ENCODE peak calls at places on chromosomes 12 and 14, in five cellular contexts. One of them, this sample, is unnamed.

GRCh38 chr14:77219591-77219990 is 38.0 kb downstream of the TMEM63C start:
- DNase-seq in H1: no peak
- DNase-seq in K562: no peak
- DNase-seq in A549: no peak
- DNase-seq in HepG2: no peak
- DNase-seq in this sample: no peak

GRCh38 chr12:47777741-47778558 is 4.9 kb downstream of the SLC48A1 start:
- DNase-seq in H1: no peak
- DNase-seq in K562: peak; percentile 89
- DNase-seq in A549: no peak
- DNase-seq in HepG2: no peak
- DNase-seq in this sample: no peak

GRCh38 chr14:80395031-80395430 is 183.7 kb upstream of the DIO2 start:
- DNase-seq in H1: no peak
- DNase-seq in K562: no peak
- DNase-seq in A549: no peak
- DNase-seq in HepG2: no peak
- DNase-seq in this sample: peak; percentile 15

GRCh38 chr12:52338241-52338960 is 17.2 kb upstream of the KRT83 start:
- DNase-seq in H1: no peak
- DNase-seq in K562: no peak
- DNase-seq in A549: no peak
- DNase-seq in HepG2: no peak
- DNase-seq in this sample: no peak

GRCh38 chr12:14883663-14884062 is 2.0 kb downstream of the MGP start:
- DNase-seq in H1: no peak
- DNase-seq in K562: no peak
- DNase-seq in A549: no peak
- DNase-seq in HepG2: no peak
- DNase-seq in this sample: no peak

GRCh38 chr12:57031228-57031670 is 14.9 kb upstream of the TAC3 start:
- DNase-seq in H1: no peak
- DNase-seq in K562: peak; percentile 48
- DNase-seq in A549: no peak
- DNase-seq in HepG2: peak; percentile 28
- DNase-seq in this sample: no peak

GRCh38 chr12:57621497-57622292 is 10.5 kb downstream of the ARHGEF25 start:
- DNase-seq in H1: peak; percentile 87
- DNase-seq in K562: peak; percentile 75
- DNase-seq in A549: peak; percentile 88
- DNase-seq in HepG2: no peak
- DNase-seq in this sample: peak; percentile 11

GRCh38 chr14:64082837-64083236 is 211.3 kb downstream of the ESR2 start:
- DNase-seq in H1: no peak
- DNase-seq in K562: no peak
- DNase-seq in A549: no peak
- DNase-seq in HepG2: no peak
- DNase-seq in this sample: no peak

GRCh38 chr12:122003646-122004611 is 17.8 kb upstream of the BCL7A start:
- DNase-seq in H1: no peak
- DNase-seq in K562: peak; percentile 14
- DNase-seq in A549: no peak
- DNase-seq in HepG2: no peak
- DNase-seq in this sample: no peak

GRCh38 chr12:76313289-76313688 is 34.9 kb downstream of the BBS10 start:
- DNase-seq in H1: no peak
- DNase-seq in K562: no peak
- DNase-seq in A549: no peak
- DNase-seq in HepG2: no peak
- DNase-seq in this sample: no peak

GRCh38 chr12:76316468-76316867 is 31.7 kb downstream of the BBS10 start:
- DNase-seq in H1: no peak
- DNase-seq in K562: no peak
- DNase-seq in A549: no peak
- DNase-seq in HepG2: no peak
- DNase-seq in this sample: no peak

GRCh38 chr12:76317976-76318375 is 30.2 kb downstream of the BBS10 start:
- DNase-seq in H1: no peak
- DNase-seq in K562: no peak
- DNase-seq in A549: no peak
- DNase-seq in HepG2: no peak
- DNase-seq in this sample: no peak

DNA sequence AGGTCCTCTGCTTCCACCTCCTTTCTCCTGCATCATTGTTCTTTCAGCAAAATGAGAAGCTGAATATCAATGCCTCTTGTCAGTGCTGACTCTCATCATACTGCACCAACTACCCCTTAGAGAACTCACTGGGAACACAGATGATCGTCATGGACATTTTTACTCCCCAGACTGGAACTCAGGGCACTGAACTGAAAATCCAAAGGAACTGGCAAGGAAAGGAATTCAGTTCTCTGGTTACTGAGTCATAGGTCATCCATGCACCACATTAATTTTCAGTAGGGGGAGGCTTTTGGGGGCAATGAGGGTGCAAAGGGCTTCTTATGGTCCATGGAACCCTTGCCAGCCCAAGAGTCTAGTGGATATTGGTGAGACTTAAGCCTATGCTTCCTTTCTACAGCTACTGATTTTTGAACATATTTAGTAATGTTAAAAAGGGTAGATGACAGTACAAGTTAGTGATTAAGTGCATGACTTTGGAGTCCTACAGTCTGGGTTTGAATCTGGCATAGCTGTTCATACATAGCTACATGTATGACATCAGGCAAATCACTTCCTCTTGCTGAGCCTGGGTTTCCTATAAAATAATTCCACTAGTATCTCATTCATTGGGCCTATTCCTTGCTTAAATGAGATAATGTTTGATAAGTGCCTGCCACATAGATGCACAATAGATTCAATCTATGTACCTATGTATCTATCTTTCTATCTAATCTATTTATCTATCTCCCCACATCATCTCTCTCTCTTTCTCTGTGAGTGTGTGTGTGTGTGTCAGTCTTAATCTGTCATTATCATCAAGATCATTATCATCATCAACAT is 29.2 kb downstream of the BBS10 start:
- DNase-seq in H1: no peak
- DNase-seq in K562: no peak
- DNase-seq in A549: no peak
- DNase-seq in HepG2: no peak
- DNase-seq in this sample: no peak
- TF ChIP-seq MAFK in H1: no peak
- TF ChIP-seq MAFK in K562: no peak
- TF ChIP-seq MAFK in A549: no peak
- TF ChIP-seq MAFK in HepG2: no peak
- TF ChIP-seq MAFK in this sample: no peak

GRCh38 chr14:105484997-105485393 is 1.7 kb upstream of the CRIP1 start:
- DNase-seq in H1: peak; percentile 41
- DNase-seq in K562: no peak
- DNase-seq in A549: no peak
- DNase-seq in HepG2: no peak
- DNase-seq in this sample: no peak

GRCh38 chr14:105485720-105486332 is 860 bp upstream of the CRIP1 start:
- DNase-seq in H1: peak; percentile 83
- DNase-seq in K562: peak; percentile 80
- DNase-seq in A549: peak; percentile 65
- DNase-seq in HepG2: peak; percentile 74
- DNase-seq in this sample: no peak

GRCh38 chr14:105483300-105484068 is 3.2 kb upstream of the CRIP1 start:
- DNase-seq in H1: peak; percentile 43
- DNase-seq in K562: no peak
- DNase-seq in A549: no peak
- DNase-seq in HepG2: no peak
- DNase-seq in this sample: no peak

GRCh38 chr14:105482486-105483110 is 4.1 kb upstream of the CRIP1 start:
- DNase-seq in H1: no peak
- DNase-seq in K562: no peak
- DNase-seq in A549: no peak
- DNase-seq in HepG2: no peak
- DNase-seq in this sample: no peak

GRCh38 chr14:105484069-105484996 is 2.4 kb upstream of the CRIP1 start:
- DNase-seq in H1: peak; percentile 42
- DNase-seq in K562: no peak
- DNase-seq in A549: no peak
- DNase-seq in HepG2: no peak
- DNase-seq in this sample: no peak
- TF ChIP-seq MAFK in H1: no peak
- TF ChIP-seq MAFK in K562: no peak
- TF ChIP-seq MAFK in A549: no peak
- TF ChIP-seq MAFK in HepG2: no peak
- TF ChIP-seq MAFK in this sample: no peak

DNA sequence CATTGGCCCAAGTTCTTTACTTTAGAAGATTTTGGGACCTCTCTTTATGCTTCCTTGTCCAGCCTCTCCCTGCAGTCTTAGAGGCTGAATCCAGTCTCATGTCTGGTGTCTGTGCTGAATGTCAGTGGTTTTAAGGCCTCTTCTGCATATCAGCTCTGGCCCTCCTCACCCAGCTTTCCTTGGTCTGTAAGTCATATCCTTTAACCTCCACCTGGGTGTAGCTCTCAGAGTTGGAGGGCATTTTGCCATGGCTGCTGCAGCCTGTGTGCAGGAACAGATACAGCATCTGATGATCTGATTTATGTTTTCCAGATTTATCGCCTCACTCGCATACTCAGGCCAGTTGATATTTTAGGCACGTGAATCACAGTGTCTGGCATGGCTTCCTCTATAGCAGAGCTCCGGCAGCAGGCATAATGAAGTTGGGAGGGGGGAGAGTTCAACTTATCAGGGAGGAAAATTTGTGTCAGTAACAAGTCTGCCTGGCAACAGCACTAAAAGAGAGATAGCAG is 335.0 kb downstream of the PCNX1 start:
- DNase-seq in H1: no peak
- DNase-seq in K562: no peak
- DNase-seq in A549: no peak
- DNase-seq in HepG2: no peak
- DNase-seq in this sample: peak; percentile 78
- TF ChIP-seq MAFK in H1: no peak
- TF ChIP-seq MAFK in K562: no peak
- TF ChIP-seq MAFK in A549: no peak
- TF ChIP-seq MAFK in HepG2: no peak
- TF ChIP-seq MAFK in this sample: no peak

GRCh38 chr12:54358945-54359761 is 5.1 kb downstream of the GPR84 start:
- DNase-seq in H1: peak; percentile 89
- DNase-seq in K562: peak; percentile 100
- DNase-seq in A549: peak; percentile 99
- DNase-seq in HepG2: peak; percentile 98
- DNase-seq in this sample: peak; percentile 100

GRCh38 chr12:54358620-54358944 is 5.7 kb downstream of the GPR84 start:
- DNase-seq in H1: no peak
- DNase-seq in K562: no peak
- DNase-seq in A549: no peak
- DNase-seq in HepG2: no peak
- DNase-seq in this sample: no peak

GRCh38 chr12:54356228-54356627 is 8.1 kb downstream of the GPR84 start:
- DNase-seq in H1: peak; percentile 30
- DNase-seq in K562: peak; percentile 46
- DNase-seq in A549: no peak
- DNase-seq in HepG2: no peak
- DNase-seq in this sample: no peak

GRCh38 chr12:54356951-54357356 is 7.3 kb downstream of the GPR84 start:
- DNase-seq in H1: peak; percentile 49
- DNase-seq in K562: peak; percentile 60
- DNase-seq in A549: no peak
- DNase-seq in HepG2: no peak
- DNase-seq in this sample: no peak

GRCh38 chr12:54357802-54358619 is 6.3 kb downstream of the GPR84 start:
- DNase-seq in H1: peak; percentile 53
- DNase-seq in K562: peak; percentile 90
- DNase-seq in A549: no peak
- DNase-seq in HepG2: no peak
- DNase-seq in this sample: no peak
- TF ChIP-seq MAFK in H1: no peak
- TF ChIP-seq MAFK in K562: no peak
- TF ChIP-seq MAFK in A549: no peak
- TF ChIP-seq MAFK in HepG2: no peak
- TF ChIP-seq MAFK in this sample: no peak

GRCh38 chr14:95701846-95702221 is 12.1 kb downstream of the TCL1A start:
- DNase-seq in H1: no peak
- DNase-seq in K562: no peak
- DNase-seq in A549: no peak
- DNase-seq in HepG2: no peak
- DNase-seq in this sample: no peak
- TF ChIP-seq MAFK in H1: no peak
- TF ChIP-seq MAFK in K562: no peak
- TF ChIP-seq MAFK in A549: no peak
- TF ChIP-seq MAFK in HepG2: no peak
- TF ChIP-seq MAFK in this sample: no peak

DNA sequence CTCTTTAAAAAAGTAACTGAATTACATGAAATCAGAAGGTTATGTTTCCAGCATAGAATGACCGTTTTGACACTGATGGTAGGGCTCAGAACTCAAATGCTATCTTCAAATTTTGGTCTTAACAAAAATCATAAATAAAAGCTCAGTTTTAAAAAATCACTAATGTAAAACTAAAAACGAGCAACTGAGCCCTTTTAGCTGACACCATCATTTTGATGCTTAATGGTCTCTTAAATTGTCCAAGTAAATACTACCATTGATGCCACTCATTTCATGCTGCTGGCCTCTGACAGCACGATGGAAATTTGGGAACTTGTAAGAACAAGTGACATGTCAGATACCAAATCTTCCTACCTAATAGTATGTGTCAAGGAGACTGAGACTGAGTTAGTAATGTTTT is 205.0 kb downstream of the AKAP6 start:
- DNase-seq in H1: no peak
- DNase-seq in K562: no peak
- DNase-seq in A549: no peak
- DNase-seq in HepG2: no peak
- DNase-seq in this sample: no peak
- TF ChIP-seq MAFK in H1: no peak
- TF ChIP-seq MAFK in K562: no peak
- TF ChIP-seq MAFK in A549: no peak
- TF ChIP-seq MAFK in HepG2: peak; percentile 87
- TF ChIP-seq MAFK in this sample: no peak